ENCODE peak calls at places on chromosomes 12 and 14, in nine cellular contexts. One of them, this sample, is unnamed.

GRCh38 chr12:12549426-12549825 is 13.2 kb downstream of the DUSP16 start:
- DNase-seq in transverse colon: no peak
- DNase-seq in H1: no peak
- DNase-seq in stomach: no peak
- DNase-seq in A549: no peak
- DNase-seq in tibial nerve: no peak
- DNase-seq in H54: no peak
- DNase-seq in IMR-90: no peak
- DNase-seq in GM12892: no peak
- DNase-seq in this sample: no peak

GRCh38 chr14:62304172-62304571 is 542.0 kb downstream of the SNAPC1 start:
- DNase-seq in H54: no peak
- DNase-seq in H1: no peak
- DNase-seq in GM12892: no peak
- DNase-seq in transverse colon: no peak
- DNase-seq in stomach: no peak
- DNase-seq in tibial nerve: no peak
- DNase-seq in IMR-90: no peak
- DNase-seq in A549: no peak
- DNase-seq in this sample: no peak

GRCh38 chr14:38623661-38624060 is 367.8 kb upstream of the CLEC14A start:
- DNase-seq in H54: no peak
- DNase-seq in A549: no peak
- DNase-seq in stomach: no peak
- DNase-seq in transverse colon: no peak
- DNase-seq in tibial nerve: no peak
- DNase-seq in IMR-90: no peak
- DNase-seq in H1: no peak
- DNase-seq in GM12892: no peak
- DNase-seq in this sample: no peak

GRCh38 chr14:29108908-29109307 is 342.3 kb downstream of the FOXG1 start:
- DNase-seq in transverse colon: no peak
- DNase-seq in IMR-90: no peak
- DNase-seq in H1: no peak
- DNase-seq in A549: no peak
- DNase-seq in GM12892: no peak
- DNase-seq in stomach: no peak
- DNase-seq in tibial nerve: no peak
- DNase-seq in H54: no peak
- DNase-seq in this sample: no peak

GRCh38 chr14:104086661-104087461 is 1.4 kb downstream of the ASPG start:
- DNase-seq in IMR-90: no peak
- DNase-seq in GM12892: peak
- DNase-seq in stomach: peak
- DNase-seq in tibial nerve: no peak
- DNase-seq in A549: no peak
- DNase-seq in H54: no peak
- DNase-seq in transverse colon: peak
- DNase-seq in H1: no peak
- DNase-seq in this sample: no peak

GRCh38 chr12:78146365-78146772 is 315.7 kb downstream of the NAV3 start:
- DNase-seq in H54: no peak
- DNase-seq in GM12892: no peak
- DNase-seq in A549: no peak
- DNase-seq in transverse colon: no peak
- DNase-seq in tibial nerve: no peak
- DNase-seq in H1: no peak
- DNase-seq in IMR-90: peak
- DNase-seq in stomach: no peak
- DNase-seq in this sample: no peak

GRCh38 chr14:71472281-71472960 is 459.8 kb upstream of the RGS6 start:
- DNase-seq in transverse colon: no peak
- DNase-seq in IMR-90: peak
- DNase-seq in H1: no peak
- DNase-seq in GM12892: peak
- DNase-seq in H54: no peak
- DNase-seq in stomach: no peak
- DNase-seq in A549: no peak
- DNase-seq in tibial nerve: no peak
- DNase-seq in this sample: no peak

GRCh38 chr12:40834321-40834720 is 142.1 kb downstream of the CNTN1 start:
- DNase-seq in stomach: no peak
- DNase-seq in A549: no peak
- DNase-seq in H1: no peak
- DNase-seq in transverse colon: no peak
- DNase-seq in IMR-90: no peak
- DNase-seq in tibial nerve: no peak
- DNase-seq in GM12892: no peak
- DNase-seq in H54: no peak
- DNase-seq in this sample: no peak

GRCh38 chr12:124319368-124320050 is 24.6 kb downstream of the RFLNA start:
- DNase-seq in H1: no peak
- DNase-seq in GM12892: no peak
- DNase-seq in IMR-90: no peak
- DNase-seq in tibial nerve: no peak
- DNase-seq in transverse colon: no peak
- DNase-seq in stomach: no peak
- DNase-seq in A549: no peak
- DNase-seq in H54: no peak
- DNase-seq in this sample: no peak

GRCh38 chr14:37707716-37708115 is 112.3 kb downstream of the TTC6 start:
- DNase-seq in tibial nerve: no peak
- DNase-seq in A549: no peak
- DNase-seq in GM12892: no peak
- DNase-seq in IMR-90: peak
- DNase-seq in transverse colon: no peak
- DNase-seq in stomach: no peak
- DNase-seq in H1: no peak
- DNase-seq in H54: no peak
- DNase-seq in this sample: no peak

GRCh38 chr12:121568971-121569808 is 11.6 kb downstream of the KDM2B start:
- DNase-seq in GM12892: no peak
- DNase-seq in H1: no peak
- DNase-seq in tibial nerve: no peak
- DNase-seq in stomach: no peak
- DNase-seq in transverse colon: peak
- DNase-seq in IMR-90: peak
- DNase-seq in A549: no peak
- DNase-seq in H54: no peak
- DNase-seq in this sample: no peak

GRCh38 chr14:39431416-39432178 is 636 bp downstream of the FBXO33 start:
- DNase-seq in A549: peak
- DNase-seq in tibial nerve: no peak
- DNase-seq in H1: no peak
- DNase-seq in stomach: peak
- DNase-seq in IMR-90: peak
- DNase-seq in H54: no peak
- DNase-seq in transverse colon: peak
- DNase-seq in GM12892: peak
- DNase-seq in this sample: no peak

GRCh38 chr12:67661311-67662011 is 12.9 kb downstream of the DYRK2 start:
- DNase-seq in A549: no peak
- DNase-seq in H1: no peak
- DNase-seq in H54: no peak
- DNase-seq in IMR-90: peak
- DNase-seq in GM12892: no peak
- DNase-seq in transverse colon: no peak
- DNase-seq in tibial nerve: no peak
- DNase-seq in stomach: no peak
- DNase-seq in this sample: no peak

GRCh38 chr12:89645434-89645833 is 63.2 kb downstream of the ATP2B1 start:
- DNase-seq in H1: no peak
- DNase-seq in stomach: no peak
- DNase-seq in A549: no peak
- DNase-seq in IMR-90: no peak
- DNase-seq in H54: no peak
- DNase-seq in tibial nerve: no peak
- DNase-seq in transverse colon: no peak
- DNase-seq in GM12892: no peak
- DNase-seq in this sample: no peak

GRCh38 chr14:99323603-99324185 is 51.7 kb upstream of the BCL11B start:
- DNase-seq in H1: no peak
- DNase-seq in tibial nerve: no peak
- DNase-seq in A549: no peak
- DNase-seq in transverse colon: no peak
- DNase-seq in GM12892: no peak
- DNase-seq in H54: no peak
- DNase-seq in stomach: no peak
- DNase-seq in IMR-90: no peak
- DNase-seq in this sample: peak

GRCh38 chr12:105928436-105928835 is 210.3 kb downstream of the NUAK1 start:
- DNase-seq in H54: no peak
- DNase-seq in stomach: peak
- DNase-seq in IMR-90: no peak
- DNase-seq in A549: no peak
- DNase-seq in H1: no peak
- DNase-seq in tibial nerve: no peak
- DNase-seq in GM12892: no peak
- DNase-seq in transverse colon: peak
- DNase-seq in this sample: no peak

GRCh38 chr12:27695556-27696292 is 523 bp upstream of the REP15 start:
- DNase-seq in tibial nerve: no peak
- DNase-seq in GM12892: no peak
- DNase-seq in IMR-90: peak
- DNase-seq in A549: no peak
- DNase-seq in transverse colon: no peak
- DNase-seq in stomach: no peak
- DNase-seq in H1: no peak
- DNase-seq in H54: no peak
- DNase-seq in this sample: no peak

DNA sequence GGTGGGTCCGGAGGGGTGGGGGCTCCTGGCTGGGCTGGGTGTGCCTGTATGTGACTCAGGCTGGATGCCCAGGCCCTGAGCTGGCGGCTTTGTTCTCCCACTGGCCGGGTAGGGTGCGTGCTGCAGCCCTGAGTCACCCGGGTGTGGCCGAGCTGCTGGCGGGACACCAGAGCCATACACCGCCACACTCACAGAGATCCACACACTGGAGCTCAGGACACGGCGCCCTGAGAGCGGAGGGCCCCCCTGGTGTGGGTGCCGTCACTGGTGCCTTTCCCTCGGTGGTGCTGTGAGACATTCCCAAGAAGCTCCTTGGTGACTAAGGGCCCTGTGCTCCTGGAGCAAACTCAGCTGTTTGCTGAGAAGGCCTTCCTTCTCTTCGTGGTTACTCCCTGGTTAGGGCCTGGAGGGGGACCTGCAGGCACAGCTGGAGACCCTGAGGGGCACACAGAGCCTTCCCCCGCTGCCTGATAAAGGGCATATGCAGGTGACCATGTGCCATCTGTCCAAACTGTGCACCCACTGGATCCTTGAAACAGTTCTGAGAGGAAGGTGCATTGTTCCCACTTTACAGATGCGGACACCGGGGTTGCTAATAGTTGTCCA is 44.3 kb downstream of the KRT80 start:
- DNase-seq in tibial nerve: peak
- DNase-seq in stomach: peak
- DNase-seq in H1: no peak
- DNase-seq in GM12892: no peak
- DNase-seq in H54: peak
- DNase-seq in A549: peak
- DNase-seq in IMR-90: peak
- DNase-seq in transverse colon: peak
- DNase-seq in this sample: peak
- TF ChIP-seq POLR2A in tibial nerve: no peak
- TF ChIP-seq POLR2A in stomach: no peak
- TF ChIP-seq POLR2A in H1: no peak
- TF ChIP-seq POLR2A in GM12892: no peak
- TF ChIP-seq POLR2A in H54: peak
- TF ChIP-seq POLR2A in A549: no peak
- TF ChIP-seq POLR2A in IMR-90: peak
- TF ChIP-seq POLR2A in transverse colon: peak
- TF ChIP-seq POLR2A in this sample: peak

DNA sequence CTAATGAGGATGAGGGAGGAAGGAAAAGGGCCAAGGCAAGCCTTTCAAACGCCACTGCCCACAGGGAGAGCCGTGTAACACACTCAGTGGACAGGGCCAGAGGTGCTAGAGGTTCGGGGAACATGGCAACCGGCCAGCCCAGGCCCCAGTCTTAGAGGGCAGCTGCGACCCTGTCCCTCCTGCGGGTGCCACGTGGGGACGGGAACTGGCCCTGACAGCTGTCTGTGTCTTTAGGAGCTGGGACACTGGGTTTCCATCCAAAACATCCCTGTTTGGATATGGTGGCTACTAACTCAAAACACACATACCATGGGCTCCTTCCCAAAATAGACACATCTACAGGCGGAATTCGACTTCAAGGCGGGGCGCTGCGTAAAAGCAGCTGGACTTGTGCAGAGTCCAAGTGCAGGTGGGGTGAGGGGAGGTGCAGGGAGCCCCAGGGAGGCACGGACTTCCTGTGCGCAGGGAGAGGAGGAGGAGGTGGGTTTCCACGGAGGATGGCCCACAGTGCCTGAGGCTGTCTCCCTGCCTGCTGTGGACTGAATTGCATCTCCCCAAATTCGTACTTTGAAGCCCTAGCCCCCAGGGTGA is 184.7 kb downstream of the PIWIL1 start:
- DNase-seq in stomach: no peak
- DNase-seq in transverse colon: no peak
- DNase-seq in H54: no peak
- DNase-seq in IMR-90: no peak
- DNase-seq in tibial nerve: no peak
- DNase-seq in GM12892: no peak
- DNase-seq in H1: no peak
- DNase-seq in A549: no peak
- DNase-seq in this sample: no peak
- TF ChIP-seq POLR2A in stomach: no peak
- TF ChIP-seq POLR2A in transverse colon: no peak
- TF ChIP-seq POLR2A in H54: no peak
- TF ChIP-seq POLR2A in IMR-90: no peak
- TF ChIP-seq POLR2A in tibial nerve: no peak
- TF ChIP-seq POLR2A in GM12892: no peak
- TF ChIP-seq POLR2A in H1: no peak
- TF ChIP-seq POLR2A in A549: no peak
- TF ChIP-seq POLR2A in this sample: no peak

GRCh38 chr14:67674480-67675218 is at the start of gene VTI1B:
- DNase-seq in GM12892: peak
- DNase-seq in H54: peak
- DNase-seq in stomach: peak
- DNase-seq in transverse colon: peak
- DNase-seq in tibial nerve: peak
- DNase-seq in H1: no peak
- DNase-seq in IMR-90: peak
- DNase-seq in A549: peak
- DNase-seq in this sample: no peak
- TF ChIP-seq POLR2A in GM12892: peak
- TF ChIP-seq POLR2A in H54: peak
- TF ChIP-seq POLR2A in stomach: no peak
- TF ChIP-seq POLR2A in transverse colon: peak
- TF ChIP-seq POLR2A in tibial nerve: no peak
- TF ChIP-seq POLR2A in H1: peak
- TF ChIP-seq POLR2A in IMR-90: peak
- TF ChIP-seq POLR2A in A549: peak
- TF ChIP-seq POLR2A in this sample: no peak

DNA sequence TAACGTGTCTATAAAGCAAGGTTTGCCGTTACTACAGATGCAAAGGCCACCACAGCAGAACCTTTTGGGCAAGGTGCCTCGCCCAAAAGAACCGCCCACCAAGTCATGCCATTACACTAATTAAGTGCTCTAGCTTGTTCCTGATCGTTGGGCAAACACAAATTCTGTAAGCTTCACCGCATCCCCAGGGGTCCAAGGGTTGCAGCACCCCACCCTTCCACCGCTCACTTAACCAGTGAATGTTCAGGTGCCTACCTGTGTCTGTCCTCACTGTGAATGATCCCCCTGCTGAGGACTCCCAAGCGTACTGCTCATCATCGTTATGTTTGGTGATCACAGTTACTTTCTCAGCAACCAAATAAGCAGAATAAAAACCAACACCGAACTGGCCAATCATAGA is 1.3 kb downstream of the HSP90AA1 start:
- DNase-seq in H54: no peak
- DNase-seq in stomach: no peak
- DNase-seq in A549: no peak
- DNase-seq in transverse colon: peak
- DNase-seq in IMR-90: no peak
- DNase-seq in tibial nerve: no peak
- DNase-seq in GM12892: no peak
- DNase-seq in H1: no peak
- DNase-seq in this sample: no peak
- TF ChIP-seq POLR2A in H54: no peak
- TF ChIP-seq POLR2A in stomach: no peak
- TF ChIP-seq POLR2A in A549: no peak
- TF ChIP-seq POLR2A in transverse colon: no peak
- TF ChIP-seq POLR2A in IMR-90: peak
- TF ChIP-seq POLR2A in tibial nerve: no peak
- TF ChIP-seq POLR2A in GM12892: no peak
- TF ChIP-seq POLR2A in H1: peak
- TF ChIP-seq POLR2A in this sample: no peak

This sample was measured in vagina.